ENCODE peak calls at places on chromosome 14, in six cellular contexts. V is hepatocyte, H is lung, S is astrocyte of the spinal cord, X is transverse colon, N is psoas muscle. E is an unnamed sample.
A peak's percentile ranks its signal among the peaks of the same experiment; 100 is the strongest.

GRCh38 chr14:77009014-77009413 is 19.5 kb downstream of the IRF2BPL start:
- DNase-seq in S (no peak), X (no peak), H (no peak), N (no peak), V (no peak), E (no peak)

GRCh38 chr14:80996049-80996901 is 40.9 kb downstream of the TSHR start:
- DNase-seq in V (peak; percentile 84), N (no peak), H (no peak), S (peak; percentile 74), X (peak; percentile 12), E (peak; percentile 63)

GRCh38 chr14:76720382-76720813 is 40.9 kb upstream of the VASH1 start:
- DNase-seq in N (peak; percentile 83), S (peak; percentile 18), X (peak; percentile 36), H (peak; percentile 36), V (peak; percentile 61), E (peak; percentile 65)

GRCh38 chr14:80233489-80233888 is 22.2 kb upstream of the DIO2 start:
- DNase-seq in S (no peak), X (no peak), H (no peak), N (no peak), V (no peak), E (no peak)

GRCh38 chr14:75831455-75831854 is 150.3 kb downstream of the TGFB3 start:
- DNase-seq in H (peak; percentile 86), V (peak; percentile 80), S (peak; percentile 93), X (peak; percentile 68), N (peak; percentile 61), E (no peak)

GRCh38 chr14:55327179-55327578 is 56.0 kb downstream of the FBXO34 start:
- DNase-seq in S (no peak), X (no peak), N (no peak), H (no peak), V (no peak), E (peak; percentile 31)

GRCh38 chr14:72645706-72646105 is 248.2 kb downstream of the DPF3 start:
- DNase-seq in H (no peak), S (no peak), N (no peak), V (no peak), X (no peak), E (no peak)

GRCh38 chr14:77124345-77125274 is 17.0 kb downstream of the ZDHHC22 start:
- DNase-seq in N (peak; percentile 62), X (peak; percentile 67), S (peak; percentile 30), V (peak; percentile 78), H (no peak), E (peak; percentile 84)

GRCh38 chr14:104633276-104633861 is 28.8 kb upstream of the TMEM179 start:
- DNase-seq in V (no peak), H (no peak), S (no peak), X (no peak), N (no peak), E (no peak)

GRCh38 chr14:21025374-21026151 is 702 bp upstream of the NDRG2 start:
- DNase-seq in V (peak; percentile 54), N (peak; percentile 84), X (peak; percentile 63), H (no peak), S (no peak), E (no peak)

GRCh38 chr14:90556050-90556477 is 159.2 kb downstream of the CALM1 start:
- DNase-seq in H (no peak), N (no peak), S (no peak), X (peak; percentile 26), V (peak; percentile 70), E (no peak)

GRCh38 chr14:58280954-58281787 is 17.2 kb upstream of the ARID4A start:
- DNase-seq in S (peak; percentile 89), N (no peak), H (peak; percentile 51), V (peak; percentile 71), X (peak; percentile 44), E (peak; percentile 32)

GRCh38 chr14:75340921-75341320 is 62.3 kb downstream of the FOS start:
- DNase-seq in H (peak; percentile 72), X (peak; percentile 76), V (peak; percentile 16), S (peak; percentile 3), N (peak; percentile 93), E (no peak)

GRCh38 chr14:76564471-76565119 is 188.7 kb downstream of the ESRRB start:
- DNase-seq in S (no peak), H (no peak), V (no peak), N (no peak), X (no peak), E (no peak)

GRCh38 chr14:75200451-75200850 is 24.0 kb upstream of the TMED10 start:
- DNase-seq in S (no peak), V (peak; percentile 69), X (peak; percentile 88), H (peak; percentile 82), N (no peak), E (no peak)

GRCh38 chr14:92759300-92759678 is 10.9 kb upstream of the LGMN start:
- DNase-seq in H (no peak), V (peak; percentile 45), S (peak; percentile 20), N (no peak), X (peak; percentile 18), E (no peak)

GRCh38 chr14:85463512-85463911 is 66.4 kb upstream of the FLRT2 start:
- DNase-seq in V (no peak), N (no peak), X (no peak), H (peak; percentile 58), S (no peak), E (no peak)

GRCh38 chr14:65169351-65169750 is 67.0 kb upstream of the MAX start:
- DNase-seq in H (no peak), V (no peak), S (peak; percentile 63), X (no peak), N (no peak), E (peak; percentile 70)

GRCh38 chr14:69945905-69946304 is 66.7 kb downstream of the SMOC1 start:
- DNase-seq in S (peak; percentile 35), H (no peak), V (no peak), X (no peak), N (no peak), E (no peak)

GRCh38 chr14:89910706-89911017 is 43.9 kb downstream of the EFCAB11 start:
- DNase-seq in X (peak; percentile 17), S (no peak), V (peak; percentile 30), H (no peak), N (no peak), E (no peak)

GRCh38 chr14:74562515-74563232 is 49.4 kb downstream of the LTBP2 start:
- DNase-seq in V (no peak), X (no peak), N (no peak), H (no peak), S (peak; percentile 33), E (no peak)

GRCh38 chr14:73403181-73403752 is 55.1 kb downstream of the NUMB start:
- DNase-seq in N (no peak), X (no peak), V (no peak), S (no peak), H (no peak), E (no peak)

GRCh38 chr14:45083622-45083978 is 316 bp upstream of the PRPF39 start:
- DNase-seq in S (no peak), N (no peak), V (no peak), H (no peak), X (no peak), E (no peak)

GRCh38 chr14:71142375-71143038 is 235.2 kb downstream of the PCNX1 start:
- DNase-seq in N (no peak), V (no peak), H (no peak), X (no peak), S (peak; percentile 95), E (peak; percentile 36)

GRCh38 chr14:23028800-23029199 is 5.9 kb downstream of the PSMB5 start:
- DNase-seq in N (no peak), S (no peak), H (no peak), X (no peak), V (no peak), E (no peak)

GRCh38 chr14:34498684-34499412 is 36.8 kb upstream of the SPTSSA start:
- DNase-seq in H (no peak), N (no peak), X (peak; percentile 53), V (no peak), S (peak; percentile 44), E (peak; percentile 34)

GRCh38 chr14:65333926-65334687 is 78.4 kb upstream of the FUT8 start:
- DNase-seq in H (no peak), X (peak; percentile 72), N (peak; percentile 48), V (peak; percentile 62), S (peak; percentile 59), E (no peak)

GRCh38 chr14:22375321-22375930 is 213.6 kb downstream of the DAD1 start:
- DNase-seq in S (peak; percentile 64), V (peak; percentile 71), N (no peak), X (no peak), H (no peak), E (peak; percentile 34)

GRCh38 chr14:71175491-71175890 is 268.2 kb downstream of the PCNX1 start:
- DNase-seq in H (no peak), V (peak; percentile 53), S (no peak), N (no peak), X (no peak), E (no peak)

GRCh38 chr14:103504991-103505565 is 17.6 kb downstream of the CKB start:
- DNase-seq in N (no peak), H (no peak), S (no peak), V (no peak), X (no peak), E (no peak)
- TF ChIP-seq CTCF in N (no peak), H (no peak), S (no peak), V (no peak), X (no peak), E (no peak)

DNA sequence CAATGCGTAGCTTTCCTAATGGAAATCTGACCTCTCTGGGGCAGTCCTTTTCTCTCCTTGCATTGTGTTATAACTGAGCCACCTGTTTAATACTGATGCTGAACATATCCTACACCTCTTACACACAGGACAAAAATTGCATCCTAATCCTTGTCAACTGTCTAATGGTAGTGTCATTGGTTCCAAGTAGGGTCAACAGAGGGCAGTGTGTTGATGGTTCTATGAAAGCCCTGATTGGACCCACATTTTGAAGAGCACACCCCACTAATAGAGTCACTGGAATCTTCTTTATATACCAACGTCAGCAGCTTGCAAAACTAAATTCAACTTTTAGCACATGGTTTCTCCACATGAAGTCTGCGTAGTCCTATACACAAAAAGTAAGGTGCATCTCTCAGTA is 148.2 kb downstream of the SLC25A21 start:
- DNase-seq in S (no peak), H (no peak), X (no peak), V (no peak), N (no peak), E (no peak)
- TF ChIP-seq CTCF in S (no peak), H (no peak), X (no peak), V (no peak), N (no peak), E (no peak)

DNA sequence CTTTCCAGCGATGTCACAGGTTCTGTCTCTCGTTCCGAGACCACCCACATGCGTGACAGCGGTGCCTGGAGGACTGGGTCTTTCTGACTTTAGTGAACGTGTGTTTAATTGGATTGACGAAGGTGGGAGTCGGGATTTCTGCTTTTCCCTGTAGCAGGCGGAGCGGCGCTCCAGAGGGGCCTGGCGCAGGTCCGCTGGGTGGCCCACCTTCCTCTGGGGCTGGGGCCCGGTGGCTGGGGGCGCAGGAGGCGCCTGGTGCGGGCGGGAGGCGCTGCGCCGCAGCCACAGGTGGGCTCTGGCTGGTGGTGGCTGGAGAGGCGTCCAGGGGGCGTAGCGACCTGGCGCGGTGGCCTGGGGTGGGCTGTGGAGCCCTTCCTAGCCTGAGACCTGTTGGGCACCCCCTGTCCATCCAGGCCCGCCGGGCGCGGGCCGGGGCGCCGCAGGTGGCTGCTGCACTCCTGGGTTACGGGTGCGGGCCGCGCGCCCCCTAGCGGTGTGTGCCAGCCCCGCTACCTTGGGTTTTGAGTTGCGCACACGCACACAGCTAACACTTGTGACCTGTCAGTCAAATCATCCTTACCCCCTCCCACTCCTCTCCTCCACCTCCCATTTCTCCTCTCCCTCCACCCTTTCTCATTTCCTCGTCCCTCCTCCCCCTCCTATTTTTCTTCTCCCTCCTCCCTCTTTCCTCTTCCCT is 2.0 kb downstream of the MEG3 start:
- DNase-seq in X (no peak), V (no peak), N (no peak), S (peak; percentile 76), H (no peak), E (no peak)
- TF ChIP-seq CTCF in X (no peak), V (no peak), N (peak; percentile 21), S (peak; percentile 66), H (no peak), E (no peak)

GRCh38 chr14:51294951-51295350 is 54.9 kb downstream of the TMX1 start:
- DNase-seq in N (no peak), S (no peak), X (no peak), V (no peak), H (no peak), E (no peak)
- TF ChIP-seq CTCF in N (no peak), S (no peak), X (no peak), V (no peak), H (no peak), E (no peak)